ENCODE peak calls at places on chromosomes 4 and X, in seven cellular contexts. N, D, X, F, W, Y and S are unnamed samples.

GRCh38 chrX:154653048-154653401 is 354 bp downstream of the CTAG2 start:
- DNase-seq in W (no peak), F (no peak), N (no peak), Y (no peak), D (no peak), X (no peak), S (no peak)

GRCh38 chr4:113117346-113117677 is 67.9 kb downstream of the ANK2 start:
- DNase-seq in F (no peak), W (no peak), X (no peak), Y (no peak), N (no peak), D (no peak), S (no peak)

GRCh38 chr4:156598138-156598681 is 373.4 kb downstream of the PDGFC start:
- DNase-seq in F (peak), X (no peak), Y (peak), D (no peak), W (no peak), N (no peak), S (no peak)

GRCh38 chr4:185395255-185395955 is at the start of gene LRP2BP:
- DNase-seq in X (no peak), N (no peak), W (peak), Y (no peak), F (no peak), D (no peak), S (no peak)

GRCh38 chr4:5452156-5452555 is 256.2 kb downstream of the EVC2 start:
- DNase-seq in Y (no peak), F (no peak), D (no peak), N (no peak), X (no peak), W (no peak), S (no peak)

GRCh38 chrX:30612250-30612655 is 34.7 kb upstream of the TASL start:
- DNase-seq in Y (no peak), X (no peak), F (no peak), D (no peak), N (no peak), W (peak), S (no peak)

GRCh38 chr4:183940807-183941310 is 35.8 kb downstream of the STOX2 start:
- DNase-seq in W (no peak), F (no peak), N (no peak), X (no peak), D (no peak), Y (peak), S (no peak)

GRCh38 chr4:80096175-80096850 is 23.3 kb upstream of the ANTXR2 start:
- DNase-seq in W (no peak), N (no peak), X (peak), Y (no peak), D (no peak), F (no peak), S (no peak)

GRCh38 chr4:32519060-32519459 is 1798.9 kb downstream of the PCDH7 start:
- DNase-seq in X (peak), D (no peak), Y (no peak), W (no peak), N (no peak), F (no peak), S (no peak)

GRCh38 chrX:108732630-108733321 is 3.6 kb downstream of the IRS4 start:
- DNase-seq in W (no peak), N (no peak), Y (no peak), D (peak), X (peak), F (no peak), S (no peak)

GRCh38 chrX:101025126-101025525 is 26.8 kb downstream of the TRMT2B start:
- DNase-seq in N (no peak), D (no peak), F (no peak), W (no peak), X (no peak), Y (peak), S (no peak)

GRCh38 chr4:176745902-176746301 is 46.8 kb downstream of the VEGFC start:
- DNase-seq in X (no peak), F (no peak), Y (no peak), D (no peak), W (no peak), N (no peak), S (no peak)

GRCh38 chrX:134236690-134237362 is at the start of gene CCDC160:
- DNase-seq in N (peak), D (peak), F (peak), W (peak), X (peak), Y (no peak), S (peak)

GRCh38 chr4:140691369-140691768 is 64.8 kb downstream of the TBC1D9 start:
- DNase-seq in F (peak), D (no peak), W (peak), N (no peak), Y (peak), X (peak), S (peak)

DNA sequence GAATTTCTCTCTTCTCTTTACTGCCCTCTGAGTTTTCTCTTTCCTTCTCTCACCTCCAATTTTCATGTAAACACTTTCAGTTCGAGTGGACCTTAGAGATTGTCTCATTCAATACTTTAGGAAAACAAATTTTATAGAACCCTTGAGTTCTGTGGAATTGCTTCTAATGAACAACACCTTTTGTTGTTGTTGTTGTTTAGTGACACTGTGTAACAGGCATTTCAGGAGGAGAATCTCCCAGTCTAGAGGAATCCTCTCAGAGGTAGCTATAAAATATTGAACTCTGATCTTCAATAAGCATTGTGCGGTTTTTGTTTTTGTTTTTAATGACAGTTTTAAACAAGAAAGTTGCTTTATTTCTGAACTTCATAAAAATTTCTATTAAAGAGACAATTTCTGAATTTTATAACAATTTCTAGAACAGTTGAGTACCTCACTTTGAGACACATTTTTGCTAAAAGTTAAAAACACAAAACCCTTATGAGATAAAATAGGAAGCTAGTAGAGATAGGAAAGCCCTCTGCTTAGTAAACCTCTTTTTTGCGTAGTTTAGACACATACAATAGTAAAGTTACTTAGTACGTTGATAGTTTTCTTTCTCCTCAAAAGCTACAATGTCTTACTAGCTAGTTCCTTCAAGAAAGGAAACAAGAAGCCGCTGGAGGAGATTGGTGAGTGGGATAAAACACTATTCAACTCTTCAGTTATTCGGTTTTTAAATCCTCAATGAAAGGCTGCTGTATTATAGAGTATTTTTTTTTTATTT is 38.8 kb downstream of the CLCN3 start:
- DNase-seq in W (no peak), Y (no peak), D (no peak), F (peak), X (peak), N (no peak), S (no peak)
- H3K27ac ChIP-seq in W (peak), Y (peak), D (peak), F (peak), X (peak), N (peak), S (peak)

DNA sequence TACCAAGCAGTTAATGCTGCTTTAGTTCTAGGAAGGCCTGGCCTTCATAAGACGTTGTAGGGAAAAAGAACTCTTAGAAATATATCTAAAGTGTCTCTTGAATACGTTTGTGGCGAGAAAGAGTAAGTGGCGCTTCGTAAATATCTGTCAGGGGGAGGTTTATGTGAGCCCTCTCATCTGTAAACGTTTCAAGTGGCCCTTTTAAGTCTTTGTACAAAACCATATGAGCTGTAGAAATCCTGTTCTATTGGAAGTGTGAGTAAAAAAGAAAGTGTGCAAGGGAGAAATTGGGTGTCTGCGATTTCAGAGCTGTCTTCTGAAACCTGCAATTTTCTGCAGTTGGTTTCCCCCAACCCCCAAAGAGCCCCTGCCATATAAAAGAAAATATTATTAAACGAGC is 8.6 kb upstream of the INTU start:
- DNase-seq in F (no peak), W (no peak), X (no peak), Y (no peak), D (no peak), N (no peak), S (no peak)
- H3K27ac ChIP-seq in F (no peak), W (no peak), X (no peak), Y (no peak), D (no peak), N (no peak), S (no peak)

GRCh38 chr4:72948080-72948479 is 121.4 kb downstream of the COX18 start:
- DNase-seq in Y (no peak), F (no peak), X (no peak), W (no peak), D (no peak), N (no peak), S (no peak)

GRCh38 chr4:72954811-72955210 is 114.7 kb downstream of the COX18 start:
- DNase-seq in N (no peak), X (no peak), D (no peak), F (no peak), W (no peak), Y (no peak), S (no peak)

GRCh38 chr4:72945719-72946336 is 123.7 kb downstream of the COX18 start:
- DNase-seq in D (no peak), F (no peak), X (no peak), W (no peak), N (no peak), Y (no peak), S (no peak)

GRCh38 chr4:72951147-72951546 is 118.4 kb downstream of the COX18 start:
- DNase-seq in W (no peak), F (no peak), Y (no peak), D (no peak), X (no peak), N (no peak), S (no peak)

DNA sequence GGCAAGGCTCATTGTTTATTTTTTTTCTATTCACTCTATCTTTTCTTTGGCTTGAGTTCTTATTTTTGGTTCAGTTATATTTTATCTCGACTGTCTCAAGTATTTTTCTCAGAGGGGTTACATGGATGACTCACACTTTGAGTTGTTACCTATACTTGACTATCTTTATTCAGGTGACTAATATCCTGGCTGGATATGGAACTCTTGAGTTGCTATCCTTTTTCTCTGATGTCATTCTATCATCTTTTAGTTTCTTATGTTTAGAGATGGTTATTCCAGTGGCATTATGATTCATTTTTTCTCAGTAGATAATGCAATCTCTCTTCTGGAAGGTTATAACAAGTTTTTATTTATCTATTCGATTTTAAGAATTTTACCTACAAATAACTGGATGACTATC is 117.9 kb downstream of the COX18 start:
- DNase-seq in Y (no peak), D (no peak), N (no peak), F (no peak), W (no peak), X (no peak), S (no peak)
- H3K27ac ChIP-seq in Y (no peak), D (no peak), N (no peak), F (peak), W (no peak), X (no peak), S (no peak)

GRCh38 chr4:154822775-154823174 is 41.7 kb downstream of the RBM46 start:
- DNase-seq in F (no peak), X (no peak), Y (peak), W (no peak), D (no peak), N (no peak), S (no peak)
- H3K27ac ChIP-seq in F (no peak), X (no peak), Y (peak), W (no peak), D (no peak), N (no peak), S (no peak)

GRCh38 chr4:37666625-37667071 is 19.5 kb downstream of the RELL1 start:
- DNase-seq in X (peak), D (no peak), F (peak), Y (peak), N (no peak), W (peak), S (peak)
- H3K27ac ChIP-seq in X (no peak), D (no peak), F (peak), Y (peak), N (no peak), W (peak), S (peak)

GRCh38 chr4:142201041-142201440 is 564.7 kb downstream of the IL15 start:
- DNase-seq in N (no peak), Y (no peak), W (no peak), X (no peak), D (no peak), F (no peak), S (no peak)
- H3K27ac ChIP-seq in N (no peak), Y (no peak), W (no peak), X (no peak), D (no peak), F (no peak), S (no peak)

DNA sequence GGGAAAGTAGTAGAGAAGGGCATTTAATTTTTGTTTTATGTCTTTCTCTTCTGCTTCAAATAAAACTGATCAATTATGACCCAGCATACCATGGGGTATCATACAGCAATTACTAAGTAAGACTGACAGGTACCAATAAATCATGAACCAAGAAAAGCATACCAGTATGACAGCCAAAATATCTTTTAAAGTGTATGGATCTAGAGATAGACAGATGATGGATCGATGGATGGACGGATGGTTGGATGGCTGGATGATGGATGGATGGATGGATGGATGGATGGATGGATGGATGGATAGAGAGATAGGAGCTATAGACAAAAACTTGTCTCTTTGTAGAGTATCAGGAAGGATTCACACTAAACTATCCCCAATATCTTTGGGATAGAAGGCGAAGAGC is 1.4 kb downstream of the DDX60L start:
- DNase-seq in W (no peak), Y (no peak), N (no peak), D (no peak), X (no peak), F (no peak), S (no peak)
- H3K27ac ChIP-seq in W (no peak), Y (no peak), N (no peak), D (no peak), X (no peak), F (no peak), S (no peak)

GRCh38 chrX:78105944-78106650 is 2.0 kb downstream of the PGK1 start:
- DNase-seq in F (no peak), X (no peak), W (no peak), Y (no peak), N (no peak), D (no peak), S (no peak)
- H3K27ac ChIP-seq in F (no peak), X (no peak), W (no peak), Y (no peak), N (no peak), D (no peak), S (no peak)

DNA sequence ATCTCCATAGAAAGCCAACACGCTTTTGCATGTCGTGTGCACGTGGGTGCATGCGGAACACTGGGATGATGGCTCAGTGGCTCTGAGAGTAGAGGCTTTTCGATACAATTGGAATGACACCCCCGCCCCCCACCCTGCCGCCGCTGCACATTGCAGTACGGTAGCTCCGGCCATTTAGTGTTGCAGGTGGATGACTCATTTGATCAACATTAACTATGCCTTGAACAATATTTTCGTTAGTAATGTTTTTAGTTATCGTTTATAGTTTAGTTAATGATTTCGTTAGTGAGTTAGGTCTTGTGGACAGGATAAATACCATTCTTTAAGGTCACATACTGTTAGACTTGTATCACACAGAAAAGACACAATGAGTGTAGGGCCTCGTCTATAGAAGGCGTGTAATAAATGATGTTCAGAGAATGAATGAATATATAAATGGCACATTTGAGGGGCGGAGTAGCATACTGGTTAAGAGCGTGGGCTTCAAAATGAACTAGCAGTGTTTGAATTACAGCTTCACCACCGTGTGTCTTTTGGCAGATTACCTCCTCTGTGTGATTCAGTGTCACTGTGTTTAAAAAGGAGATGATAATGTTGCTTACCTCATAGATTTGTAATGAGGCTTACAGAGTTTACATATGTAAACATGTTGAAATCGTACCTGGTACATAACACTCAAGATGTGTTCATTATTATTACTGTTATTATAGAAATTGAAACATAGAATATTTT is 67.2 kb upstream of the TENM3 start:
- DNase-seq in X (no peak), F (no peak), D (no peak), N (no peak), W (no peak), Y (peak), S (no peak)
- H3K27ac ChIP-seq in X (no peak), F (no peak), D (no peak), N (no peak), W (no peak), Y (no peak), S (no peak)

DNA sequence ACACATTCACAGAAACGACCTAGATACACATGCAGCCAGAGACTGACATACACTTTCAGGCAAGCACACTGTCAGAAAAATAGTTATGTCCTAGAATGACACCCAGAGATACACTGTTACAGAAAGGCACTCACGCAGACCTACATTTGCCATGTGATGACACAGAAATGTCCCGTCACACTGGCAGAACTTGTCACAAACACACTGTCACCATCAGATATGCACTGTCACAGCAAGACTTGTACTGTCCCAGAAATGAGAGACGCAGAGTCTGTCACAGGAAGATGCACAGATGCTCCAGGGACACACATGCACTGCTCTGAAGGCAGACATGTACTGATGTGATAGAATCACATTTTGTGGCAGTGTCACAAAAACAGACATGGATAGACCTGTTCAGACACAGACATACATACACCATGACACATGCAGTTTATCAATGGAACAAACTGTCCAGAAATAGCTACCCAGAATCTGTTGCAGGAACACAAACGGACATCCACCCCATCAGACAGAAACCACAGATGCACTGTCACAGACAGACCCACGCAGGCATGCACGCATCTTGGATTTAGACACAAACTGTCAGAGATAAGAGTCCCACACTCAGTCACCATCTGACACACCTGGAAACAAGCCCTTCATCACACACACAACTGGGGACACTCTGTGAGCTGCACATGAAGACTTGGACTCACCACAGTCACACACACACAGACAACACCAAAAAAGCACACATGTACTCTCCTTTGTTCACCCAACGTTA is 1.3 kb upstream of the PIM2 start:
- DNase-seq in Y (no peak), D (no peak), X (no peak), N (no peak), F (no peak), W (no peak), S (no peak)
- H3K27ac ChIP-seq in Y (no peak), D (no peak), X (no peak), N (no peak), F (no peak), W (no peak), S (peak)